ENCODE peak calls at places on chromosomes 4 and X, in ten cellular contexts. O is brain microvascular endothelial cell; S is stomach; V is HuH-7.5; A is activated naive CD8-positive, alpha-beta T cell treated with anti-CD3 and anti-CD28 coated beads, Interleukin-2, amount 50 U/mL, for 24 hours; H is PC-3; M is OCI-M1; W is stimulated activated CD4-positive, alpha-beta T cell treated with anti-CD3 and anti-CD28 coated beads, Interleukin-2, amount 100 ng/mL, for 4 hours; Y is mesendoderm; C is germinal center. P is an unnamed sample.

GRCh38 chrX:137118536-137118935 is 84.7 kb upstream of the GPR101 start:
- DNase-seq in O (no peak), S (no peak), V (no peak), A (no peak), H (peak; percentile 84), M (no peak), W (no peak), Y (no peak), C (no peak), P (no peak)

GRCh38 chr4:89307446-89308160 is at the start of gene GPRIN3:
- DNase-seq in O (peak; percentile 10), S (peak; percentile 61), V (peak; percentile 21), A (peak; percentile 71), H (no peak), M (peak; percentile 64), W (peak; percentile 65), Y (peak; percentile 82), C (peak; percentile 63), P (peak; percentile 92)

GRCh38 chr4:142815834-142816233 is 30.3 kb downstream of the INPP4B start:
- DNase-seq in O (peak; percentile 82), S (no peak), V (no peak), A (peak; percentile 14), H (peak; percentile 62), M (peak; percentile 24), W (no peak), Y (peak; percentile 47), C (no peak), P (no peak)

GRCh38 chr4:6250235-6250983 is 19.2 kb upstream of the WFS1 start:
- DNase-seq in O (peak; percentile 43), S (no peak), V (peak; percentile 83), A (no peak), H (peak; percentile 85), M (peak; percentile 82), W (no peak), Y (peak; percentile 86), C (peak; percentile 65), P (peak; percentile 51)

GRCh38 chrX:17519349-17519748 is 144.3 kb downstream of the NHS start:
- DNase-seq in O (no peak), S (no peak), V (no peak), A (no peak), H (no peak), M (no peak), W (no peak), Y (no peak), C (no peak), P (no peak)

GRCh38 chr4:22237846-22238513 is 277.9 kb downstream of the ADGRA3 start:
- DNase-seq in O (no peak), S (no peak), V (peak; percentile 16), A (no peak), H (no peak), M (peak; percentile 59), W (no peak), Y (no peak), C (no peak), P (no peak)

GRCh38 chr4:6565691-6566431 is 9.1 kb upstream of the MAN2B2 start:
- DNase-seq in O (no peak), S (no peak), V (no peak), A (no peak), H (no peak), M (no peak), W (no peak), Y (no peak), C (no peak), P (no peak)

GRCh38 chrX:72029473-72030411 is 102.0 kb downstream of the RTL5 start:
- DNase-seq in O (peak; percentile 76), S (no peak), V (no peak), A (no peak), H (peak; percentile 93), M (no peak), W (no peak), Y (no peak), C (no peak), P (no peak)

GRCh38 chrX:149825424-149825823 is 43.7 kb downstream of the MAGEA9 start:
- DNase-seq in O (peak; percentile 22), S (no peak), V (no peak), A (peak; percentile 62), H (peak; percentile 30), M (peak; percentile 31), W (no peak), Y (peak; percentile 54), C (peak; percentile 3), P (peak; percentile 74)

GRCh38 chr4:109969909-109970308 is 57.2 kb downstream of the EGF start:
- DNase-seq in O (no peak), S (no peak), V (no peak), A (no peak), H (no peak), M (no peak), W (no peak), Y (no peak), C (no peak), P (no peak)

GRCh38 chr4:6907658-6908191 is 1.9 kb upstream of the TBC1D14 start:
- DNase-seq in O (no peak), S (peak; percentile 73), V (peak; percentile 80), A (peak; percentile 37), H (peak; percentile 32), M (peak; percentile 17), W (no peak), Y (peak; percentile 66), C (no peak), P (peak; percentile 86)

GRCh38 chr4:93776386-93777080 is 52.0 kb upstream of the ATOH1 start:
- DNase-seq in O (peak; percentile 11), S (no peak), V (no peak), A (no peak), H (peak; percentile 64), M (no peak), W (no peak), Y (no peak), C (no peak), P (no peak)

GRCh38 chr4:124111922-124112321 is 600.6 kb downstream of the ANKRD50 start:
- DNase-seq in O (peak; percentile 67), S (no peak), V (no peak), A (no peak), H (peak; percentile 76), M (peak; percentile 82), W (no peak), Y (peak; percentile 76), C (no peak), P (no peak)

GRCh38 chrX:129925305-129926092 is 19.5 kb downstream of the UTP14A start:
- DNase-seq in O (peak; percentile 56), S (peak; percentile 69), V (peak; percentile 21), A (peak; percentile 61), H (peak; percentile 69), M (peak; percentile 81), W (peak; percentile 40), Y (peak; percentile 68), C (peak; percentile 52), P (peak; percentile 80)

GRCh38 chr4:168900080-168900479 is 110.0 kb downstream of the CBR4 start:
- DNase-seq in O (no peak), S (no peak), V (no peak), A (no peak), H (no peak), M (no peak), W (no peak), Y (no peak), C (no peak), P (no peak)

P was measured in spleen.